ENCODE peak calls at places on chromosomes 5 and 9, in seven cellular contexts. One of them, this sample, is unnamed.

GRCh38 chr9:37915911-37916470 is 12.1 kb upstream of the SLC25A51 start:
- DNase-seq in AG10803: no peak
- DNase-seq in tibial nerve: no peak
- DNase-seq in pancreas: no peak
- DNase-seq in IMR-90: no peak
- DNase-seq in hepatocyte: no peak
- DNase-seq in choroid plexus epithelial cell: no peak
- DNase-seq in this sample: no peak

GRCh38 chr9:78167356-78167755 is 68.5 kb upstream of the CEP78 start:
- DNase-seq in tibial nerve: no peak
- DNase-seq in AG10803: no peak
- DNase-seq in hepatocyte: peak; percentile 67
- DNase-seq in pancreas: peak; percentile 25
- DNase-seq in choroid plexus epithelial cell: peak; percentile 40
- DNase-seq in IMR-90: no peak
- DNase-seq in this sample: peak; percentile 23

GRCh38 chr9:120338340-120338739 is 241.6 kb downstream of the CDK5RAP2 start:
- DNase-seq in choroid plexus epithelial cell: no peak
- DNase-seq in hepatocyte: no peak
- DNase-seq in AG10803: no peak
- DNase-seq in tibial nerve: no peak
- DNase-seq in IMR-90: no peak
- DNase-seq in pancreas: no peak
- DNase-seq in this sample: no peak

GRCh38 chr5:112978836-112979235 is 2.2 kb downstream of the DCP2 start:
- DNase-seq in tibial nerve: no peak
- DNase-seq in AG10803: no peak
- DNase-seq in hepatocyte: no peak
- DNase-seq in pancreas: no peak
- DNase-seq in choroid plexus epithelial cell: no peak
- DNase-seq in IMR-90: no peak
- DNase-seq in this sample: no peak

GRCh38 chr5:116484645-116485044 is 90.0 kb downstream of the SEMA6A start:
- DNase-seq in choroid plexus epithelial cell: no peak
- DNase-seq in AG10803: no peak
- DNase-seq in pancreas: no peak
- DNase-seq in tibial nerve: no peak
- DNase-seq in IMR-90: no peak
- DNase-seq in hepatocyte: no peak
- DNase-seq in this sample: no peak

GRCh38 chr5:95975703-95976102 is 14.1 kb upstream of the ELL2 start:
- DNase-seq in pancreas: no peak
- DNase-seq in AG10803: no peak
- DNase-seq in tibial nerve: no peak
- DNase-seq in choroid plexus epithelial cell: no peak
- DNase-seq in IMR-90: no peak
- DNase-seq in hepatocyte: no peak
- DNase-seq in this sample: no peak

GRCh38 chr5:103962023-103962422 is 399.4 kb upstream of the NUDT12 start:
- DNase-seq in hepatocyte: no peak
- DNase-seq in choroid plexus epithelial cell: no peak
- DNase-seq in tibial nerve: no peak
- DNase-seq in IMR-90: no peak
- DNase-seq in pancreas: no peak
- DNase-seq in AG10803: no peak
- DNase-seq in this sample: no peak

GRCh38 chr9:121844090-121844489 is 192.7 kb downstream of the DAB2IP start:
- DNase-seq in tibial nerve: no peak
- DNase-seq in AG10803: no peak
- DNase-seq in IMR-90: no peak
- DNase-seq in choroid plexus epithelial cell: peak; percentile 29
- DNase-seq in pancreas: no peak
- DNase-seq in hepatocyte: no peak
- DNase-seq in this sample: peak; percentile 8

GRCh38 chr5:156589104-156589858 is 260.8 kb upstream of the PPP1R2B start:
- DNase-seq in pancreas: no peak
- DNase-seq in AG10803: no peak
- DNase-seq in IMR-90: no peak
- DNase-seq in tibial nerve: no peak
- DNase-seq in choroid plexus epithelial cell: no peak
- DNase-seq in hepatocyte: peak; percentile 42
- DNase-seq in this sample: no peak

GRCh38 chr9:135220601-135221575 is 133.4 kb downstream of the OLFM1 start:
- DNase-seq in choroid plexus epithelial cell: no peak
- DNase-seq in IMR-90: no peak
- DNase-seq in hepatocyte: no peak
- DNase-seq in pancreas: no peak
- DNase-seq in tibial nerve: no peak
- DNase-seq in AG10803: no peak
- DNase-seq in this sample: no peak

GRCh38 chr5:103896593-103896992 is 334.0 kb upstream of the NUDT12 start:
- DNase-seq in pancreas: no peak
- DNase-seq in choroid plexus epithelial cell: no peak
- DNase-seq in IMR-90: no peak
- DNase-seq in AG10803: no peak
- DNase-seq in tibial nerve: no peak
- DNase-seq in hepatocyte: no peak
- DNase-seq in this sample: no peak

GRCh38 chr5:66779535-66779934 is 183.3 kb downstream of the MAST4 start:
- DNase-seq in IMR-90: no peak
- DNase-seq in hepatocyte: no peak
- DNase-seq in choroid plexus epithelial cell: no peak
- DNase-seq in AG10803: no peak
- DNase-seq in tibial nerve: no peak
- DNase-seq in pancreas: no peak
- DNase-seq in this sample: no peak

GRCh38 chr5:64074533-64074932 is 91.1 kb upstream of the RNF180 start:
- DNase-seq in hepatocyte: peak; percentile 61
- DNase-seq in choroid plexus epithelial cell: peak; percentile 41
- DNase-seq in tibial nerve: no peak
- DNase-seq in pancreas: no peak
- DNase-seq in AG10803: peak; percentile 18
- DNase-seq in IMR-90: peak; percentile 3
- DNase-seq in this sample: peak; percentile 63

GRCh38 chr5:100252040-100252439 is 283.1 kb upstream of the FAM174A start:
- DNase-seq in AG10803: no peak
- DNase-seq in hepatocyte: no peak
- DNase-seq in IMR-90: no peak
- DNase-seq in tibial nerve: no peak
- DNase-seq in pancreas: no peak
- DNase-seq in choroid plexus epithelial cell: no peak
- DNase-seq in this sample: no peak

GRCh38 chr9:33430942-33431341 is 16.5 kb downstream of the AQP3 start:
- DNase-seq in choroid plexus epithelial cell: no peak
- DNase-seq in AG10803: peak; percentile 35
- DNase-seq in tibial nerve: no peak
- DNase-seq in IMR-90: no peak
- DNase-seq in pancreas: no peak
- DNase-seq in hepatocyte: no peak
- DNase-seq in this sample: no peak

GRCh38 chr9:75788006-75788634 is 102.4 kb upstream of the PCSK5 start:
- DNase-seq in choroid plexus epithelial cell: peak; percentile 92
- DNase-seq in IMR-90: no peak
- DNase-seq in AG10803: no peak
- DNase-seq in pancreas: no peak
- DNase-seq in tibial nerve: no peak
- DNase-seq in hepatocyte: no peak
- DNase-seq in this sample: peak; percentile 62

GRCh38 chr5:100026601-100027000 is 508.6 kb upstream of the FAM174A start:
- DNase-seq in pancreas: no peak
- DNase-seq in AG10803: no peak
- DNase-seq in IMR-90: no peak
- DNase-seq in choroid plexus epithelial cell: peak; percentile 2
- DNase-seq in tibial nerve: no peak
- DNase-seq in hepatocyte: no peak
- DNase-seq in this sample: no peak

GRCh38 chr5:178165585-178165984 is 11.9 kb upstream of the NHP2 start:
- DNase-seq in AG10803: no peak
- DNase-seq in hepatocyte: no peak
- DNase-seq in pancreas: no peak
- DNase-seq in choroid plexus epithelial cell: no peak
- DNase-seq in IMR-90: no peak
- DNase-seq in tibial nerve: no peak
- DNase-seq in this sample: no peak

GRCh38 chr9:116713266-116713665 is 26.2 kb downstream of the TRIM32 start:
- DNase-seq in IMR-90: no peak
- DNase-seq in choroid plexus epithelial cell: no peak
- DNase-seq in tibial nerve: no peak
- DNase-seq in AG10803: no peak
- DNase-seq in hepatocyte: no peak
- DNase-seq in pancreas: no peak
- DNase-seq in this sample: no peak

GRCh38 chr5:97838214-97838613 is 655.2 kb upstream of the RIOK2 start:
- DNase-seq in hepatocyte: no peak
- DNase-seq in pancreas: no peak
- DNase-seq in IMR-90: peak; percentile 99
- DNase-seq in AG10803: peak; percentile 93
- DNase-seq in choroid plexus epithelial cell: peak; percentile 97
- DNase-seq in tibial nerve: no peak
- DNase-seq in this sample: peak; percentile 90

GRCh38 chr9:123269316-123269715 is 930 bp upstream of the STRBP start:
- DNase-seq in AG10803: no peak
- DNase-seq in hepatocyte: no peak
- DNase-seq in tibial nerve: no peak
- DNase-seq in pancreas: peak; percentile 24
- DNase-seq in choroid plexus epithelial cell: no peak
- DNase-seq in IMR-90: no peak
- DNase-seq in this sample: no peak
- H3K4me3 ChIP-seq in AG10803: no peak overlapping the region
- H3K4me3 ChIP-seq in hepatocyte: peak overlapping the region; percentile 66
- H3K4me3 ChIP-seq in tibial nerve: peak overlapping the region; percentile 90
- H3K4me3 ChIP-seq in pancreas: peak overlapping the region; percentile 47
- H3K4me3 ChIP-seq in choroid plexus epithelial cell: no peak overlapping the region
- H3K4me3 ChIP-seq in IMR-90: no peak overlapping the region
- H3K4me3 ChIP-seq in this sample: peak overlapping the region; percentile 90

DNA sequence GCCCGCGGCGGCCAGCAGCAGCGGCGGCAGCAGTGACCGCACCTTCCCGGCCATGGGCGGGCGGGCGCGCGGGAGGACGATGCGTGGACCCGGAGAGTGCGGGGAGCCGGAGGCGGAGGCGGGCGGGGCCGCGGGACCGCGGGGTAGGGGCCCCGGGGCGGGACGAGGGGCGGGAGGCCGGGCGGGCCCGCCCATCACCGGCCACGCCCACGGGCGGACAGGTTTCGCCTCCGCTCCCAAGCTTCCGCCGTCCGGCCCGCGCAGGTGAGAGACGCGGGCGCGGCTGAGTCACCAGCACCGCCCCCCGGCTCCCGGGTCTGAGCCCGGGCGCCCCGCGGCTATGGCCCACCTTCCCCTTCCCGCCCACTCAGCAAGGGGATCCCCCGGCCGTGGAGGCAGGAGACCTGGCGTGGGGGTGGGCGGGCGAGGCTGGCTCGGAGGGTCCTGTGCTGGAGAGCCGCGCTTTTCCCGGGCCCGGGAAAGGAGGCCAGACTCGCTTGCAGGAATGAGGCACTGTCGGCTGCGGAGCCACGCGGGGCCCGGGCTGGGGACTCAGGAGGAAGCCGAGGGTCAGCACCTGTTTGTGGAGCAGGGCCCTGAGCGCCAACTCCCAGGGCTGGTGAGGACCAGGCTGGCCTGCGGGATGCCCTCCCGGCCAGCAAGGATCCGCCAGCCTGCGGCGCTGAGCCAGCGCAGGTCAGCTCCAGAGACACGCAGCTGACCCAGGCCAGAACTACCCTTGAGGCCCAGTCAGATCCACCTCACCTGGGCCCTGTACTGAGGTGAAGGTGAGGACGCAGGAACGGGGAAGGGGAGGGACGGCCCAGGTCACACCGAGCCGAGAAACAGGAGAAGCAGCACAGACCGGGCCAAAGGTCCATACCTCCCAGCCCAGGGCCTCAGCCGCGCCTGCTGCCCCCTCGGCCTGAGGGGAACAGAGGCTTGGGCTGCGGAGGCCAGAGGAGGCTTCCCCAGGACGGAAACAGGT is at the start of gene ENTPD2:
- DNase-seq in AG10803: no peak
- DNase-seq in hepatocyte: peak; percentile 89
- DNase-seq in tibial nerve: no peak
- DNase-seq in IMR-90: no peak
- DNase-seq in choroid plexus epithelial cell: no peak
- DNase-seq in pancreas: peak; percentile 79
- DNase-seq in this sample: no peak
- H3K4me3 ChIP-seq in AG10803: no peak within 1 kb of the TSS
- H3K4me3 ChIP-seq in hepatocyte: peak within 1 kb of the TSS; percentile 36
- H3K4me3 ChIP-seq in tibial nerve: peak within 1 kb of the TSS; percentile 55
- H3K4me3 ChIP-seq in IMR-90: no peak within 1 kb of the TSS
- H3K4me3 ChIP-seq in choroid plexus epithelial cell: no peak within 1 kb of the TSS
- H3K4me3 ChIP-seq in pancreas: peak within 1 kb of the TSS; percentile 52
- H3K4me3 ChIP-seq in this sample: no peak within 1 kb of the TSS

DNA sequence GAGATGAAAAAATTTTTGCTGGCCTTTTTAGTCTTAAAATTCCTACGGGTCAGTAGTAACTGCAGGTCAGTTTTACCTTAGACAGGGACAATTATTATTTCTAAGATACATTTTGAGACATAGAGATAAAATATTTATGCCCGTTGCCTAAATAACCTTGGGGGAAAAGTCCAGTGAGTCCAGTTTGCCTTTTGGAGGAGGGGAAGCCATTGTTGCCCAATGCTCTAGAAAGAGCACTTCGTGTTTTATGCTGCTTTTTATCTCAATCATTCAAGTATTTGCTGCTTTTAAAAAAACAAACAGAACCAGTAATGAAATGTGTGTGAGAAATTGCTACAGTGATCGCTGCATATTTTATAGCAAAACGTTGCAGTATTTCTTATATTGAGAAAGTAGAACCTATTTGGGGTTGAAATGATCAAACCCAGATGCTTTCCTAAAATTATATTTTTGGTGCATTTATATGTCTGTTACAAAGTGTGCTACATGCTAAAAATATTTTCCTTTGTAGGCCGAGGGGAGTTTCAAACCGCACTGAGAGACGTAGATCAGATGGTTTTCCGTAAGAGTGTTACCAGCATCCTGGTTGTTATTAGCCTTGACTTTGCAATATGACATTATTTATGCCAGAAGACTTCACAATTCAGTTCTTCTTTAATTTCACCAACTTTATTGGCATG is 266.8 kb downstream of the AOPEP start:
- DNase-seq in tibial nerve: no peak
- DNase-seq in choroid plexus epithelial cell: no peak
- DNase-seq in AG10803: peak; percentile 89
- DNase-seq in pancreas: no peak
- DNase-seq in hepatocyte: no peak
- DNase-seq in IMR-90: no peak
- DNase-seq in this sample: peak; percentile 60
- H3K4me3 ChIP-seq in tibial nerve: no peak overlapping the region
- H3K4me3 ChIP-seq in choroid plexus epithelial cell: no peak overlapping the region
- H3K4me3 ChIP-seq in AG10803: no peak overlapping the region
- H3K4me3 ChIP-seq in pancreas: no peak overlapping the region
- H3K4me3 ChIP-seq in hepatocyte: no peak overlapping the region
- H3K4me3 ChIP-seq in IMR-90: no peak overlapping the region
- H3K4me3 ChIP-seq in this sample: no peak overlapping the region

DNA sequence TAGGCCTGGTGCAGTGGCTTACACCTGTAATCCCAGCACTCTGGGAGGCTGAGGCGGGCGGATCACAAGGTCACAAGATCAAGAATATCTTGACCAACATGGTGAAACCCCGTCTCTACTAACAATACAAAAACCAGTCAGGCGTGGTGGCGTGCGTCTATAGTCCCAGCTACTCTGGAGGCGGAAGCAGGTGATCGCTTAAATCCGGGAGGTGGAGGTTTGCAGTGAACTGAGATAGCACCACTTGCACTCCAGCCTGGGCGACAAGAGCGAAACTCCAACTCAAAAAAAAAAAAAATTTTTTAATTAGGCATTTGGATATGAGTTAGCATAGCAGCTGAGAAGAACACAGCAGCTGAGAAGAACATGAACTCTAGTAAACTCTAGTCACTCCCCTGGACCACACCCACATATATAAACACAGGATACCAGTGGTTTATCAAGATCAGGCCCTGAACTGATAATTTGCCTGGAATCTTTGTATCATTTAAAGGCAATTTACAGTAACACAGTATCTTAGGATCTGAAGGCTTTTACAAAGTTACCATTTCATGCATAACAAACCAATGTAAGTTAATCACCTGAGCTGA is 4.6 kb upstream of the UGCG start:
- DNase-seq in tibial nerve: no peak
- DNase-seq in pancreas: no peak
- DNase-seq in hepatocyte: peak; percentile 57
- DNase-seq in IMR-90: no peak
- DNase-seq in AG10803: no peak
- DNase-seq in choroid plexus epithelial cell: no peak
- DNase-seq in this sample: no peak
- H3K4me3 ChIP-seq in tibial nerve: no peak overlapping the region
- H3K4me3 ChIP-seq in pancreas: no peak overlapping the region
- H3K4me3 ChIP-seq in hepatocyte: no peak overlapping the region
- H3K4me3 ChIP-seq in IMR-90: no peak overlapping the region
- H3K4me3 ChIP-seq in AG10803: no peak overlapping the region
- H3K4me3 ChIP-seq in choroid plexus epithelial cell: no peak overlapping the region
- H3K4me3 ChIP-seq in this sample: no peak overlapping the region